ENCODE peak calls at places on chromosomes 16 and 17, in seven cellular contexts. A is psoas muscle, K is OCI-LY7, X is upper lobe of right lung, S is pancreas, B is fibroblast of pulmonary artery, L is AG04450. D is an unnamed sample.

GRCh38 chr16:68009157-68009735 is 6.5 kb downstream of the DPEP2NB start:
- DNase-seq in A (no peak), K (no peak), X (no peak), S (no peak), B (no peak), L (no peak), D (no peak)

GRCh38 chr16:79163666-79164377 is 436.7 kb downstream of the MAF start:
- DNase-seq in A (no peak), K (no peak), X (no peak), S (no peak), B (no peak), L (no peak), D (no peak)

GRCh38 chr17:9917801-9918200 is 12.7 kb upstream of the RCVRN start:
- DNase-seq in A (no peak), K (no peak), X (no peak), S (no peak), B (no peak), L (no peak), D (no peak)

GRCh38 chr17:285751-286422 is 66.7 kb downstream of the RPH3AL start:
- DNase-seq in A (no peak), K (no peak), X (peak), S (no peak), B (no peak), L (no peak), D (no peak)

GRCh38 chr17:17216236-17216635 is 10.1 kb upstream of the PLD6 start:
- DNase-seq in A (no peak), K (no peak), X (no peak), S (no peak), B (no peak), L (no peak), D (no peak)

GRCh38 chr16:65658339-65659275 is 536.7 kb upstream of the CDH11 start:
- DNase-seq in A (peak), K (no peak), X (peak), S (no peak), B (peak), L (peak), D (no peak)

GRCh38 chr16:31460582-31461002 is 1.3 kb downstream of the ARMC5 start:
- DNase-seq in A (no peak), K (peak), X (peak), S (no peak), B (peak), L (peak), D (no peak)

GRCh38 chr17:17164676-17165075 is 41.5 kb downstream of the PLD6 start:
- DNase-seq in A (no peak), K (no peak), X (no peak), S (no peak), B (no peak), L (no peak), D (no peak)

GRCh38 chr17:11031787-11032186 is 193.9 kb upstream of the PIRT start:
- DNase-seq in A (no peak), K (no peak), X (no peak), S (no peak), B (no peak), L (no peak), D (no peak)

GRCh38 chr16:106623-107324 is 28.7 kb downstream of the MPG start:
- DNase-seq in A (no peak), K (peak), X (no peak), S (peak), B (peak), L (peak), D (peak)

GRCh38 chr17:38330941-38331411 is 12.8 kb downstream of the GPR179 start:
- DNase-seq in A (no peak), K (no peak), X (peak), S (no peak), B (no peak), L (no peak), D (no peak)

GRCh38 chr17:10499950-10500349 is 18.4 kb downstream of the MYH1 start:
- DNase-seq in A (no peak), K (no peak), X (no peak), S (no peak), B (no peak), L (no peak), D (no peak)

GRCh38 chr16:25950586-25951201 is 258.9 kb downstream of the HS3ST4 start:
- DNase-seq in A (no peak), K (no peak), X (no peak), S (no peak), B (no peak), L (no peak), D (no peak)

GRCh38 chr16:380837-381787 is 666 bp downstream of the PGAP6 start:
- DNase-seq in A (peak), K (no peak), X (peak), S (peak), B (no peak), L (no peak), D (no peak)

GRCh38 chr17:48576479-48577309 is 1.5 kb downstream of the HOXB4 start:
- DNase-seq in A (peak), K (no peak), X (no peak), S (no peak), B (no peak), L (no peak), D (no peak)

GRCh38 chr17:81414751-81415516 is 19.7 kb downstream of the BAHCC1 start:
- DNase-seq in A (no peak), K (no peak), X (no peak), S (no peak), B (no peak), L (no peak), D (no peak)

GRCh38 chr17:56754523-56755208 is 79.1 kb downstream of the C17orf67 start:
- DNase-seq in A (no peak), K (no peak), X (no peak), S (no peak), B (peak), L (no peak), D (no peak)

GRCh38 chr16:68214726-68215125 is 21.2 kb downstream of the ESRP2 start:
- DNase-seq in A (no peak), K (no peak), X (no peak), S (no peak), B (no peak), L (no peak), D (no peak)

GRCh38 chr16:14007460-14007859 is 63.7 kb upstream of the MRTFB start:
- DNase-seq in A (no peak), K (no peak), X (no peak), S (no peak), B (peak), L (no peak), D (no peak)

GRCh38 chr16:27324851-27325301 is 11.1 kb downstream of the IL4R start:
- DNase-seq in A (peak), K (no peak), X (no peak), S (no peak), B (no peak), L (no peak), D (no peak)

GRCh38 chr17:18380471-18381157 is 3.0 kb downstream of the EVPLL start:
- DNase-seq in A (no peak), K (no peak), X (peak), S (no peak), B (no peak), L (no peak), D (no peak)

GRCh38 chr16:27446721-27447120 is 44.7 kb downstream of the IL21R start:
- DNase-seq in A (no peak), K (no peak), X (no peak), S (no peak), B (no peak), L (no peak), D (no peak)

GRCh38 chr17:79793924-79794304 is 3.0 kb downstream of the CBX8 start:
- DNase-seq in A (no peak), K (no peak), X (no peak), S (no peak), B (peak), L (peak), D (no peak)

GRCh38 chr16:48311242-48311641 is 63.9 kb upstream of the ABCC11 start:
- DNase-seq in A (no peak), K (no peak), X (no peak), S (no peak), B (no peak), L (no peak), D (no peak)

GRCh38 chr17:40791808-40792436 is 7.8 kb downstream of the KRT28 start:
- DNase-seq in A (no peak), K (no peak), X (no peak), S (no peak), B (peak), L (peak), D (peak)

GRCh38 chr16:20899503-20900298 is 457 bp downstream of the DCUN1D3 start:
- DNase-seq in A (no peak), K (peak), X (no peak), S (peak), B (no peak), L (no peak), D (no peak)

GRCh38 chr16:66588981-66589713 is 9.9 kb downstream of the CMTM2 start:
- DNase-seq in A (peak), K (peak), X (peak), S (no peak), B (peak), L (no peak), D (no peak)

GRCh38 chr16:77383606-77384187 is 51.1 kb downstream of the ADAMTS18 start:
- DNase-seq in A (no peak), K (no peak), X (no peak), S (no peak), B (no peak), L (no peak), D (no peak)

GRCh38 chr17:65536573-65537342 is 24.7 kb downstream of the AXIN2 start:
- DNase-seq in A (no peak), K (no peak), X (no peak), S (no peak), B (no peak), L (no peak), D (no peak)

GRCh38 chr17:7561028-7561575 is 617 bp upstream of the SENP3 start:
- DNase-seq in A (peak), K (peak), X (peak), S (peak), B (peak), L (peak), D (peak)

GRCh38 chr17:58630883-58631522 is 60.8 kb downstream of the TEX14 start:
- DNase-seq in A (no peak), K (no peak), X (no peak), S (peak), B (no peak), L (no peak), D (no peak)

GRCh38 chr16:56684256-56684925 is 2.1 kb downstream of the MT1X start:
- DNase-seq in A (peak), K (no peak), X (no peak), S (peak), B (no peak), L (no peak), D (no peak)
- H3K4me3 ChIP-seq in A (peak), K (no peak), X (peak), S (peak), B (no peak), L (no peak), D (no peak)

GRCh38 chr17:1559047-1559742 is 3.4 kb downstream of the PITPNA start:
- DNase-seq in A (no peak), K (no peak), X (no peak), S (no peak), B (no peak), L (no peak), D (no peak)

GRCh38 chr17:1559743-1560581 is 2.6 kb downstream of the PITPNA start:
- DNase-seq in A (no peak), K (no peak), X (no peak), S (no peak), B (no peak), L (no peak), D (no peak)

GRCh38 chr17:1562178-1562643 is 381 bp downstream of the PITPNA start:
- DNase-seq in A (peak), K (no peak), X (peak), S (no peak), B (no peak), L (no peak), D (no peak)

GRCh38 chr17:1561420-1562177 is 993 bp downstream of the PITPNA start:
- DNase-seq in A (peak), K (peak), X (peak), S (peak), B (peak), L (no peak), D (no peak)

DNA sequence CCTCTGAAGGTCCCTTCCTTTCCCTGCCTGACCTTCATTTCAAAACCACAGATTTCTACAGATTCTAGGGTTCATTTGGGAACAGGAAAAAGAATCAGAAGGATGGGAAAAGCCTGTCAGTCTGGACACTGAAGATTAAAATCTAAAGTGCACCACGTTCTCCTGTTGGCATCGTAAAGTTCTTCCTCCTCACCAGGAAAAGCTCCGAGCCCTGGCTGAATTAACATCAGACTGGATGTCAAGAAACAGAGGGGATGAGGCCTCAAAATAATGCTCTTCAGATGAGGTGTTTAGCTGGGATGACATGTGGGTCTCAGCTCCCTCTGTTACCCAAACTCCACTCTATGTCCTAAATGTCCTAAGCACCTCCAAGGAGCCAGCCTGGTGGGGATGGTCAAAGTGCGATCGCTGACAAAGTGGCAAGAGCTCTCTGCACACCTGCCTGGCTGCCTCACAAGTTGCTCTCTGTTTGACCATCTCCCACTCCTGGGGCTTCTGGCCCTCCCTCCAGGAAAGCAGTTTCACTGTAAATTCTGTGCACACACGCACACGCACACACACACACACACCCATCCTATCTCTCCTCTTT is 1.9 kb downstream of the PITPNA start:
- DNase-seq in A (no peak), K (no peak), X (no peak), S (no peak), B (no peak), L (no peak), D (no peak)
- H3K4me3 ChIP-seq in A (peak), K (no peak), X (no peak), S (no peak), B (peak), L (peak), D (peak)

DNA sequence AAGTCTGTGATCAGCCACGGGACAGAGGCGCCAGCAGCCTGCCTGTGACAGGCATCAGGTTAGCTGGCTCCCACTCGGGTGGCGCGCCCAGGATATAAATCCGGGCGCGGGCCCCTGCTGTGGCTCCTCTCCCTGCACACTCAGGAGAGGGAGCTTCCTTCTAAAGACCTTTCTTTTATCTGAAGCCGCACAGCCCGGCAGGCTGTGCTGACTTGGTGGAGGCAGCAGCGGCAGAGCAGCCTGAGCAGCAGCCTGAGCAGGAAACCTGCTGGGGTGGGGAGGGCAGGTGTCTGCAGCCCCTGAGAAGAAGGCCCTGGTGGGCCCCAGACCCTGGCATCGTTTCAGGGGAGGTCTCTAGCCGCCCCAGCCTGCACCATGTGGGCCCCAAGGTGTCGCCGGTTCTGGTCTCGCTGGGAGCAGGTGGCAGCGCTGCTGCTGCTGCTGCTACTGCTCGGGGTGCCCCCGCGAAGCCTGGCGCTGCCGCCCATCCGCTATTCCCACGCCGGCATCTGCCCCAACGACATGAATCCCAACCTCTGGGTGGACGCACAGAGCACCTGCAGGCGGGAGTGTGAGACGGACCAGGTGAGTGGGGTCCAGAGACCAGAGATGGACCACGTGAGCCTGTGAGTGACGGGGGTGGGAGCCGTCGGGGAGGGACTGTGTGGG is at the start of gene WFIKKN2:
- DNase-seq in A (no peak), K (no peak), X (no peak), S (no peak), B (no peak), L (no peak), D (no peak)
- H3K4me3 ChIP-seq in A (peak), K (no peak), X (peak), S (no peak), B (peak), L (peak), D (no peak)

DNA sequence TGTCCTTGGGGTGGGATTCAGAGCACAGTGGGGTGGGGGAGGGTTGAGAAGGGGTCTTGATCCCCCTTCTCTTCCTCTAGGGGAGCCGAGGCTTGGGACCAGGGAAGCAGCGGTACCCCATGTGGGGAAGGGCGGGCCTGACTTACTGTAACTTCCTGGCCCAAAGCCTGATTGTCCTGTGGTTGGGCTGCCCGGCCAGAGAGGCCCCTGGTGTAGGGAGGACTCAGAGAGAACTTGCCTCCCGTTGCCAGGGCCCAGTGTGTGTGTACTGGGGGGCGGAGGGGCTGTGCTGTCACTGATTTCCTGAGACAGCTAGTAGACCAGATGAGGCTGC is 16.8 kb downstream of the SOCS3 start:
- DNase-seq in A (peak), K (no peak), X (peak), S (peak), B (peak), L (no peak), D (no peak)
- H3K4me3 ChIP-seq in A (peak), K (peak), X (no peak), S (no peak), B (no peak), L (no peak), D (peak)

GRCh38 chr16:89562027-89562599 is 1.6 kb downstream of the RPL13 start:
- DNase-seq in A (no peak), K (peak), X (no peak), S (no peak), B (no peak), L (no peak), D (no peak)
- H3K4me3 ChIP-seq in A (peak), K (peak), X (peak), S (no peak), B (peak), L (peak), D (peak)

GRCh38 chr16:24543949-24544348 is 4.6 kb downstream of the RBBP6 start:
- DNase-seq in A (no peak), K (peak), X (no peak), S (no peak), B (no peak), L (no peak), D (no peak)
- H3K4me3 ChIP-seq in A (peak), K (peak), X (peak), S (no peak), B (peak), L (no peak), D (no peak)

DNA sequence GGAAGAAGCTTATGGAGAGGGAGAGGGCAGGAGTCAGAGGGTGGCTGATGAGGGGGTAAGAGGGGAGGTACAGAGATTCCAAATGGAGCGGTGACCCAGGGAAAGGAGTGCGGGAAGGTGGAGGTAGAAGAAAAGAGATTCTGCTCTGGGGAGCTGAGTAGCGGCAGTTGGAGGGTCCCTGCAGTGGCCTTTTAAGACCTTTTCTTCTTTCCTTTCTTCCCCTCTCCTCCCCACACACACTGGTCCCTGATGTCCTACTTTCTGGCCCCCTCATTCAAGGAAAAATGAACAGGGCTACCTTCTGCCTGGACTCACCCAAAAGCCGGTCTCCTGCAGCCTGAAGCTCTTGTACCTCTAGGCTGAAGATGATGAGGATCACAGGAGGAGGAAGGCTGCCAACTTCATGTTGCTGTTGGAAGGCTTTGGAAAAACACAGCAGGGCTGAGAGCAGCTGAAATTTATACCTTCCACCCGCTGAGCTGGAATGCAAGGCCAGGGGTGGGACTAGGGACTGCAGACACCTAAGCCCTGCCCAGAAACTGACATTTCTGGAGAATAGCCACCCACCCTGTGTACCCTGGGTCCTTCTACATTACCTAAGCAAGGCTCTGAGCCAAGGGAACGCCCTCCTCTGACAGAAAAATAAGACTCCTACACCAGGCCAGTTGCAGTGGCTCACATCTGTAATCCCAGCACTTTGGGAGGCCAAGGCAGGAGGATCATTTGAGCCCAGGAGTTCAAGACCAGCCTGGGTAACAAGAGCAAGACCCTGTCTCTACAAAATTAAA is 9.4 kb upstream of the HEATR6 start:
- DNase-seq in A (no peak), K (no peak), X (no peak), S (peak), B (peak), L (no peak), D (no peak)
- H3K4me3 ChIP-seq in A (no peak), K (no peak), X (no peak), S (no peak), B (peak), L (peak), D (peak)

D was measured in Panc1.